ENCODE peak calls at places on chromosome 19, in six cellular contexts. M, S, D, U, L and F are unnamed samples.

GRCh38 chr19:49331616-49332055 is 3.6 kb upstream of the CD37 start:
- DNase-seq in L (peak), D (peak), U (peak), M (peak), S (peak), F (peak)

GRCh38 chr19:3670796-3671679 is 29.2 kb downstream of the PIP5K1C start:
- DNase-seq in M (peak), L (no peak), D (no peak), S (no peak), U (no peak), F (no peak)

GRCh38 chr19:22052644-22053013 is 345 bp downstream of the ZNF257 start:
- DNase-seq in L (no peak), D (no peak), S (peak), M (peak), U (no peak), F (no peak)

GRCh38 chr19:48836089-48837017 is at the start of gene HSD17B14:
- DNase-seq in U (peak), D (no peak), S (peak), L (no peak), M (no peak), F (peak)

GRCh38 chr19:47310819-47311218 is 1.2 kb downstream of the C5AR1 start:
- DNase-seq in S (peak), L (no peak), M (no peak), D (no peak), U (no peak), F (peak)

GRCh38 chr19:32097620-32098019 is 247.8 kb upstream of the ZNF507 start:
- DNase-seq in M (no peak), L (no peak), D (no peak), U (no peak), S (no peak), F (no peak)

GRCh38 chr19:53908933-53909415 is at the start of gene CACNG7:
- DNase-seq in U (peak), M (no peak), S (peak), L (no peak), D (no peak), F (no peak)

GRCh38 chr19:58154287-58154678 is 3.7 kb upstream of the ZNF329 start:
- DNase-seq in D (no peak), L (no peak), M (peak), S (no peak), U (peak), F (no peak)

GRCh38 chr19:11505504-11506100 is at the start of gene ZNF653:
- DNase-seq in U (peak), S (peak), L (peak), M (peak), D (peak), F (peak)

GRCh38 chr19:28313633-28314032 is 899.3 kb downstream of the UQCRFS1 start:
- DNase-seq in M (no peak), U (no peak), D (no peak), S (no peak), L (no peak), F (no peak)

GRCh38 chr19:1089126-1089771 is 5.9 kb downstream of the POLR2E start:
- DNase-seq in U (no peak), M (no peak), D (no peak), S (no peak), L (no peak), F (no peak)

GRCh38 chr19:31730270-31730669 is 381.0 kb upstream of the TSHZ3 start:
- DNase-seq in S (no peak), L (no peak), M (no peak), D (no peak), U (no peak), F (no peak)

GRCh38 chr19:4547303-4548237 is 7.7 kb upstream of the LRG1 start:
- DNase-seq in U (no peak), S (peak), D (no peak), L (no peak), M (no peak), F (no peak)

GRCh38 chr19:31342926-31343325 is 6.3 kb downstream of the TSHZ3 start:
- DNase-seq in U (no peak), M (no peak), D (no peak), L (no peak), S (no peak), F (no peak)

GRCh38 chr19:42132030-42132628 is at the start of gene POU2F2:
- DNase-seq in L (peak), M (peak), U (peak), D (no peak), S (no peak), F (no peak)

GRCh38 chr19:53554804-53555203 is 16.9 kb downstream of the ZNF331 start:
- DNase-seq in L (no peak), D (no peak), S (no peak), M (no peak), U (no peak), F (no peak)

GRCh38 chr19:43439183-43440063 is 24.7 kb downstream of the TEX101 start:
- DNase-seq in M (no peak), L (no peak), D (peak), S (no peak), U (no peak), F (peak)

GRCh38 chr19:7348587-7349230 is at the start of gene ARHGEF18:
- DNase-seq in D (no peak), M (no peak), L (peak), S (no peak), U (no peak), F (no peak)

GRCh38 chr19:37963190-37963947 is 56.4 kb downstream of the SIPA1L3 start:
- DNase-seq in S (no peak), L (no peak), U (no peak), D (no peak), M (no peak), F (no peak)

GRCh38 chr19:35549174-35549788 is 3.9 kb downstream of the TMEM147 start:
- DNase-seq in D (peak), U (peak), L (no peak), M (peak), S (peak), F (peak)

GRCh38 chr19:55304279-55304978 is 20.6 kb downstream of the BRSK1 start:
- DNase-seq in L (no peak), M (peak), D (no peak), U (peak), S (peak), F (peak)

GRCh38 chr19:8392017-8392591 is 1.9 kb downstream of the RAB11B start:
- DNase-seq in L (no peak), S (peak), U (no peak), D (no peak), M (no peak), F (no peak)

GRCh38 chr19:51114087-51114714 is 6.0 kb upstream of the CTU1 start:
- DNase-seq in S (no peak), L (no peak), D (no peak), U (no peak), M (no peak), F (no peak)

GRCh38 chr19:31675187-31675913 is 326.1 kb upstream of the TSHZ3 start:
- DNase-seq in M (no peak), L (no peak), U (no peak), D (no peak), S (no peak), F (no peak)

GRCh38 chr19:33344210-33344609 is 29.3 kb upstream of the CEBPG start:
- DNase-seq in D (no peak), U (peak), L (no peak), M (no peak), S (no peak), F (no peak)

GRCh38 chr19:46841458-46842083 is 9.1 kb downstream of the AP2S1 start:
- DNase-seq in L (no peak), U (no peak), S (no peak), D (no peak), M (peak), F (no peak)

GRCh38 chr19:37954421-37954874 is 47.4 kb downstream of the SIPA1L3 start:
- DNase-seq in L (no peak), S (no peak), D (no peak), U (no peak), M (no peak), F (no peak)

GRCh38 chr19:45766919-45767346 is 2.1 kb downstream of the SIX5 start:
- DNase-seq in L (no peak), U (no peak), M (no peak), D (no peak), S (no peak), F (no peak)
- TF ChIP-seq REST in L (no peak), U (no peak), M (no peak), D (no peak), S (no peak), F (no peak)

GRCh38 chr19:40627486-40628279 is 26.5 kb downstream of the LTBP4 start:
- DNase-seq in M (no peak), U (peak), L (no peak), D (no peak), S (peak), F (no peak)

GRCh38 chr19:40630571-40631160 is 29.5 kb downstream of the LTBP4 start:
- DNase-seq in U (no peak), D (no peak), M (no peak), S (peak), L (no peak), F (no peak)

GRCh38 chr19:40629346-40629745 is 28.2 kb downstream of the LTBP4 start:
- DNase-seq in M (no peak), D (no peak), S (peak), U (no peak), L (no peak), F (no peak)

GRCh38 chr19:40633207-40633606 is 32.0 kb downstream of the LTBP4 start:
- DNase-seq in U (no peak), D (no peak), S (no peak), M (no peak), L (no peak), F (no peak)

DNA sequence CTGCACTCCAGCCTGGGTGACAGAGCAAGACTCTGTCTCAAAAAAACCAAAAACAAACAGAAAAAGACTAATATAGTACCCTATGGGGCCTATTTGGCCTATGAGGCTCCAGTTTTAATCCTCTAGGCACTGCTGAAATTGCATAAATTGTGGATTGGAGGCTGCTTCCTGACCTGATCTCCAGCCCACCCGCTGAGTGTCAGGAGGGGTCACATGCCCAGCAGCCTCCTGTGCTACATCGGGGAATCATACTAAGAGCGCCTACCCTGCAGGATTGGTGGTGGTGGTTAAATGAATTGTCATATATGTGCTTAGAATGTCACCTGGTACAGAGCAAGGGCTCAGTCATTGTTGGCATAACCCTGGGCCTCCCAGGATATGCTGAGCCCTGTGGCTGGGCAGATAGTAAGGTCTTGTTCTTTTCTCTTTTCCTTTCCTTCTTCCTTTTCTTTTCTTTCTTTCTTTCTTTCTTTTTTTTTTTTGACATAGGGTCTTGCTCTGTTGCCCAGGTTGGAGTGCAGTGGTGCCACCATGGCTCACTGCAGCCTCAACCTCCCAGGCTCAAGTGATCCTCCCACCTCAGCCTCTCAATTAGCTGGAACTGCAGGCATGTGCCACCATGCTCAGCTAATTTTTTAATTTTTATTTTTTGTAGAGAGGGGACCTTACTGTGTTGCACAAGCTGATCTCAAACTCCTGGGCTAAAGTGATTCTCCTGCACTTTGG is 31.3 kb downstream of the LTBP4 start:
- DNase-seq in U (peak), L (no peak), D (no peak), M (no peak), S (no peak), F (no peak)
- H3K4me2 ChIP-seq in U (peak), L (no peak), D (no peak), M (no peak), S (no peak), F (no peak)

GRCh38 chr19:12833418-12833746 is 997 bp downstream of the RTBDN start:
- DNase-seq in U (peak), M (no peak), S (peak), D (no peak), L (no peak), F (no peak)

GRCh38 chr19:12833747-12834417 is 497 bp downstream of the RTBDN start:
- DNase-seq in S (peak), M (peak), U (peak), L (no peak), D (no peak), F (no peak)

GRCh38 chr19:12834418-12834943 is at the start of gene RTBDN:
- DNase-seq in S (no peak), U (peak), L (no peak), M (peak), D (no peak), F (no peak)

GRCh38 chr19:12836529-12836863 is 1.8 kb upstream of the MAST1 start:
- DNase-seq in M (no peak), L (no peak), D (no peak), S (no peak), U (no peak), F (no peak)

DNA sequence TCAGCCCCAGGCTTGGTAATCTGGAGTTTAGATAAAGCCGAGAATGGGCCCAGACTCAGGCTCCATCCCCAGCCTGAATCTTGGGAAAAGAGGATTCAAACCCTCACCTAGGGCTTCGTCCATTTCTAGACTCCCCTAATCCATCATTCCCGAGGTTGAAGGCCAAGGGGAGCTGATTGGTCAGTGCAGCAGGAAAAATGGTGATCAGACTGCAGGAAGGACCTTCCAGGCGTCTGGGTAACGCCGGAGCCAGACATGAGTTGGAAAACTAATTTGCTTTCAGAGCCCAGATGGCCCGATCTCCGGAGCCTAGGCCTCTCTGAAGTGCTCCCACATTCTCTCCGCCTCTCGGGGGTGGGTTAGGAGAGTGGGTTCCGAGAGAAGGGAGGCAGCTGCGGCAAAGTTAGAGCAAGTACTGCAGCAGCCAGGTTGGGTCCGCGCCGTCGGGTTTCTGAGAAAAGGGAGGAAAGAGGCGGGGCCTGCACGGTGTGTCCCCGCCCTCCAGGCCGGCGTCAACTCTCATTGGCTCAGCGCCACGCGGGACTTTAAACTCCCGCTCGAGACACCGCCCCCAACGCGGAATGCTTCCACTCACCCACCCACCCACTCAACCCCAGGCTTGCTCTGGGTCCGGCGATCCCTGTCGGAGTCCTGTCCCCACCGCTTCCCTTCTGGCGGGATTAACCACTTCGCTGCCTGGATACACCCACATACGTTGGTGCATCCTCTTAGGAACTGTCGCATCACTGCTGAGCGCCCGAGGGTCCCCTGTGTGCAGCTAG is 788 bp upstream of the RTBDN start:
- DNase-seq in D (peak), U (peak), M (peak), L (no peak), S (peak), F (no peak)
- TF ChIP-seq REST in D (no peak), U (no peak), M (no peak), L (no peak), S (no peak), F (no peak)

GRCh38 chr19:39401549-39402416 is 4.9 kb upstream of the ZFP36 start:
- DNase-seq in S (no peak), D (peak), M (no peak), L (no peak), U (no peak), F (no peak)
- H3K4me2 ChIP-seq in S (peak), D (peak), M (peak), L (peak), U (peak), F (peak)

GRCh38 chr19:17645339-17645963 is 42.7 kb downstream of the UNC13A start:
- DNase-seq in M (no peak), D (no peak), S (no peak), U (no peak), L (no peak), F (no peak)
- TF ChIP-seq REST in M (no peak), D (no peak), S (no peak), U (no peak), L (no peak), F (no peak)

DNA sequence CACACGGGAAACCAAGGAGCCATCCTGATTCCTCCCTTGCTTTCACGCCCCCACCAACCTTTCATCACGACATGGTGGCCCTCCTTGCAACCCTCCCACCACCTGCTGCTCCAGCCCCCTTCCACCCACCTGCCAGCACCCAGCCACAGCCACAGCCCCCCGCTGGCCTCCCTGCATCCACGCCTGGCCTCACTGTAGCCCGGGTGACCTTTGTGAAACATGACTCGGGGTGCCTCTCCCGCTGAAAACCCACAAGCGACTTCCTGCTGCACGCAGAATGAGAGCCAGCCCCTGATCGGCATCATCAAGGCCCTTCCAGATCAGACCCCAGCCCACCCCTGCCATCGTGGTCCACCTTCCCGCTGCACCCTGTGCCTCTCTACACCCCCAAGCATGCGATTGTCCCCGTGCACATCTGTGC is 14.9 kb downstream of the POP4 start:
- DNase-seq in U (no peak), L (no peak), M (no peak), S (no peak), D (no peak), F (no peak)
- H3K4me2 ChIP-seq in U (no peak), L (peak), M (no peak), S (no peak), D (no peak), F (no peak)

GRCh38 chr19:17615889-17616685 is 60.6 kb downstream of the COLGALT1 start:
- DNase-seq in L (no peak), S (no peak), U (peak), M (peak), D (no peak), F (no peak)

GRCh38 chr19:17617807-17618192 is 62.4 kb downstream of the COLGALT1 start:
- DNase-seq in U (no peak), D (no peak), M (no peak), L (no peak), S (no peak), F (no peak)

GRCh38 chr19:17616686-17616960 is 61.2 kb downstream of the COLGALT1 start:
- DNase-seq in L (no peak), M (no peak), U (no peak), D (no peak), S (no peak), F (no peak)

GRCh38 chr19:17618281-17618903 is 62.9 kb downstream of the COLGALT1 start:
- DNase-seq in S (no peak), U (no peak), M (no peak), L (no peak), D (no peak), F (no peak)

GRCh38 chr19:17616961-17617806 is 61.7 kb downstream of the COLGALT1 start:
- DNase-seq in M (peak), S (peak), L (no peak), U (peak), D (peak), F (peak)
- TF ChIP-seq REST in M (no peak), S (no peak), L (no peak), U (no peak), D (no peak), F (no peak)